ENCODE peak calls at places on chromosomes 2 and 18, in six cellular contexts. O, Y, X, D, G and Q are unnamed samples.

GRCh38 chr2:19885791-19886190 is 16.0 kb downstream of the TTC32 start:
- DNase-seq in Y (no peak), G (no peak), O (no peak), D (no peak), X (no peak), Q (no peak)

GRCh38 chr2:233871432-233871831 is 3.2 kb upstream of the MSL3B start:
- DNase-seq in D (no peak), Y (no peak), X (no peak), G (no peak), O (no peak), Q (no peak)

GRCh38 chr2:131034122-131035051 is 58.9 kb downstream of the FAM168B start:
- DNase-seq in X (no peak), D (no peak), Y (no peak), G (no peak), O (no peak), Q (no peak)

GRCh38 chr2:71601136-71602114 is 148.1 kb downstream of the DYSF start:
- DNase-seq in O (no peak), D (no peak), Y (no peak), G (no peak), X (no peak), Q (no peak)

GRCh38 chr2:45412754-45413379 is 198.2 kb downstream of the SRBD1 start:
- DNase-seq in Y (no peak), G (no peak), X (no peak), O (no peak), D (peak), Q (no peak)

GRCh38 chr2:73730810-73731209 is 6.3 kb downstream of the TPRKB start:
- DNase-seq in G (no peak), O (no peak), D (no peak), X (no peak), Y (no peak), Q (no peak)

GRCh38 chr18:47926101-47926850 is 4.2 kb downstream of the SMAD2 start:
- DNase-seq in O (no peak), Y (no peak), X (no peak), D (no peak), G (no peak), Q (no peak)

GRCh38 chr2:17981936-17982335 is 103.5 kb downstream of the KCNS3 start:
- DNase-seq in G (no peak), D (peak), O (no peak), X (no peak), Y (no peak), Q (no peak)

GRCh38 chr18:50469380-50469781 is 90.5 kb upstream of the MAPK4 start:
- DNase-seq in Y (no peak), D (peak), O (no peak), X (no peak), G (no peak), Q (no peak)

GRCh38 chr2:158931577-158931976 is 36.9 kb upstream of the TANC1 start:
- DNase-seq in D (peak), X (no peak), Y (no peak), G (no peak), O (peak), Q (no peak)

GRCh38 chr2:238513346-238513745 is 86.6 kb downstream of the ASB1 start:
- DNase-seq in O (peak), D (peak), Y (no peak), X (peak), G (no peak), Q (no peak)

GRCh38 chr18:28511421-28511821 is 334.5 kb upstream of the CDH2 start:
- DNase-seq in O (peak), Y (no peak), D (peak), G (no peak), X (no peak), Q (no peak)

GRCh38 chr18:48031011-48031480 is 100.6 kb upstream of the SMAD2 start:
- DNase-seq in X (peak), Y (no peak), G (no peak), D (peak), O (peak), Q (no peak)

GRCh38 chr2:222468338-222468737 is 44.0 kb downstream of the SGPP2 start:
- DNase-seq in X (no peak), D (no peak), G (no peak), Y (no peak), O (no peak), Q (no peak)

GRCh38 chr2:197700960-197701359 is 4.2 kb upstream of the MARS2 start:
- DNase-seq in X (no peak), D (no peak), O (no peak), G (no peak), Y (no peak), Q (no peak)

GRCh38 chr2:214057986-214058385 is 352.9 kb upstream of the VWC2L start:
- DNase-seq in Y (no peak), G (no peak), O (no peak), D (no peak), X (no peak), Q (no peak)

GRCh38 chr2:197847666-197848401 is 43.4 kb downstream of the PLCL1 start:
- DNase-seq in X (no peak), D (no peak), O (no peak), G (no peak), Y (no peak), Q (no peak)

GRCh38 chr2:44237221-44237620 is 38.1 kb upstream of the SLC3A1 start:
- DNase-seq in X (peak), G (peak), O (no peak), D (no peak), Y (peak), Q (no peak)

GRCh38 chr2:173059292-173059691 is 16.4 kb upstream of the MAP3K20 start:
- DNase-seq in O (no peak), G (no peak), Y (no peak), X (no peak), D (no peak), Q (no peak)

GRCh38 chr2:16617282-16618266 is 48.1 kb downstream of the CYRIA start:
- DNase-seq in Y (no peak), O (no peak), G (no peak), D (peak), X (no peak), Q (no peak)

GRCh38 chr2:161417428-161418274 is 1.6 kb downstream of the TBR1 start:
- DNase-seq in D (no peak), O (no peak), G (no peak), Y (no peak), X (no peak), Q (no peak)

GRCh38 chr18:54684786-54685185 is 93.7 kb downstream of the DYNAP start:
- DNase-seq in O (no peak), G (no peak), X (no peak), Y (no peak), D (peak), Q (no peak)

GRCh38 chr2:99891358-99891757 is 251.0 kb downstream of the AFF3 start:
- DNase-seq in D (no peak), O (no peak), G (no peak), Y (no peak), X (no peak), Q (no peak)

GRCh38 chr2:165697727-165698620 is 96.1 kb downstream of the GALNT3 start:
- DNase-seq in O (no peak), D (no peak), Y (no peak), X (no peak), G (no peak), Q (no peak)

GRCh38 chr2:42001696-42002331 is 46.0 kb upstream of the PKDCC start:
- DNase-seq in D (peak), X (no peak), O (no peak), Y (no peak), G (no peak), Q (no peak)

DNA sequence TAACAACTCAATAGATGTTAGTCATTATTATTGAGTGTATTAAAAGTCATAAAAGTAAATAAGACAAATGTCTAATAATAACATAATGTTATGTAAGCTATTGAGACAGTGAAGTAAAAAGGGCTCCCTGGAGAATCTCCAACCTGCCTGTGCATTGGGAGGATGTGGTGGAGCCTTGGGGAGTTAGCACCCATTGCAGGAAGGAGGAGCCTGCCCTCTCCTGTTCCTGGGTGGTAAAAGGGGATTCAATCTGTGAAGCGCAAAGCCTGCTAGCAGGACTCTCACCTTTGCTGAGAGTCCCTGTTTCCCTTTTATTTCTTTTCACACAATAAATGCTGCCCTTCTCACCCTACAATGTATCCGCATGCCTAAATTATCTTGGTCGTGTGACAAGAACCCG is 206.1 kb downstream of the RAB3GAP1 start:
- DNase-seq in D (no peak), O (no peak), X (no peak), G (no peak), Y (no peak), Q (no peak)
- TF ChIP-seq CTCF in D (no peak), O (no peak), X (no peak), G (no peak), Y (no peak), Q (no peak)

GRCh38 chr18:59054892-59055291 is 84.8 kb upstream of the SEC11C start:
- DNase-seq in D (peak), O (no peak), G (no peak), Y (no peak), X (no peak), Q (no peak)

GRCh38 chr18:59052965-59053960 is 86.4 kb upstream of the SEC11C start:
- DNase-seq in O (peak), X (no peak), Y (no peak), G (no peak), D (peak), Q (no peak)

GRCh38 chr18:59057493-59057795 is 82.2 kb upstream of the SEC11C start:
- DNase-seq in X (no peak), O (no peak), D (no peak), G (no peak), Y (no peak), Q (no peak)

GRCh38 chr18:59056706-59057492 is 82.8 kb upstream of the SEC11C start:
- DNase-seq in O (peak), X (peak), Y (peak), G (no peak), D (peak), Q (peak)

DNA sequence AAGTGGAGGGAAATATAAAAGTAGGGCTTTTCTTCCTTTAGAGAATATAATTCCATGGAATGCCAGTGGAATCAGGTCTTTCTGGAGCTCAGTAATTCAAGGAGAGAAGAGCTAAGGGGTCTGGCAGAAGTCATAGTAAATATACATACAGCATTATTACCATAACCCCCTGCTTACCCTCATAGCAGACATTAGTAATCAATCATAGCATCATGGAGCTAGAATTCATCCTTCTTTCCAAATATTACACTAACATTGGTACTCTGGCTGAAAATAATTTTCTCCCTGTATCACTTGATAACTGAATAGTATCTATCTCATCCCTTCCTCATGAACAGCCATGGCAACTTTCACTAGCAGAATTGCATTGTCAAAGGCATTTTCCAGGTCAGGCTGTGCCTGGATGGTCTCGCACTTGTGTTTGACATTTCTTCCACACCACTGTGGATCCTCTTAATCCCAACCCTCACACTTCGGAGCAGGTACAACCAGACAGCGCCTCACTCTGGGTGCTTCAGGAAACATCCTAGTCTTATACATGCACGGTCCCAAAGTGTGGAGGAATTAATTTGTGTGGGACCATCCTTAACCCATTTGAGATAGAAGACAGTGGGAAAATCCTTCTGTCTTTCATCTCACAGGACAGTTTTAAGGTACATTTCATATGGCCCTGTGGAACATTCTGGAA is 84.2 kb upstream of the SEC11C start:
- DNase-seq in Y (no peak), D (no peak), X (no peak), O (no peak), G (no peak), Q (no peak)
- TF ChIP-seq CTCF in Y (peak), D (peak), X (no peak), O (peak), G (no peak), Q (no peak)

GRCh38 chr2:64934530-64934929 is 54.7 kb upstream of the SLC1A4 start:
- DNase-seq in O (no peak), D (no peak), G (no peak), Y (peak), X (no peak), Q (no peak)
- TF ChIP-seq CTCF in O (no peak), D (no peak), G (peak), Y (peak), X (no peak), Q (no peak)

GRCh38 chr2:201984800-201985525 is 48.7 kb upstream of the FZD7 start:
- DNase-seq in X (no peak), Y (no peak), G (no peak), D (no peak), O (no peak), Q (no peak)
- TF ChIP-seq CTCF in X (no peak), Y (no peak), G (no peak), D (no peak), O (no peak), Q (no peak)

GRCh38 chr18:35694803-35695202 is 113.3 kb downstream of the GALNT1 start:
- DNase-seq in O (no peak), G (no peak), D (no peak), X (no peak), Y (no peak), Q (no peak)
- TF ChIP-seq CTCF in O (no peak), G (no peak), D (no peak), X (no peak), Y (no peak), Q (no peak)

GRCh38 chr2:190947139-190947538 is 66.5 kb downstream of the GLS start:
- DNase-seq in D (peak), G (no peak), Y (no peak), X (no peak), O (peak), Q (no peak)

GRCh38 chr2:190950566-190950991 is 63.4 kb downstream of the STAT1 start:
- DNase-seq in G (no peak), D (no peak), Y (no peak), X (no peak), O (no peak), Q (no peak)

GRCh38 chr2:190943706-190944105 is 63.1 kb downstream of the GLS start:
- DNase-seq in D (no peak), Y (no peak), G (no peak), O (no peak), X (no peak), Q (no peak)

GRCh38 chr2:190948671-190949070 is 65.3 kb downstream of the STAT1 start:
- DNase-seq in O (peak), D (peak), G (no peak), Y (no peak), X (no peak), Q (no peak)

GRCh38 chr2:190947711-190948251 is 66.2 kb downstream of the STAT1 start:
- DNase-seq in O (peak), X (peak), G (peak), Y (peak), D (peak), Q (no peak)
- TF ChIP-seq CTCF in O (peak), X (peak), G (peak), Y (no peak), D (no peak), Q (no peak)